ENCODE peak calls at places on chromosome 13, in six cellular contexts. M is heart right ventricle; S is Ammon's horn; N is ELF-1; Y is CD8-positive, alpha-beta T cell; H is H9. F is an unnamed sample.

GRCh38 chr13:46654956-46655726 is 102.2 kb downstream of the LRCH1 start:
- DNase-seq in M (no peak), N (no peak), S (no peak), H (no peak), Y (no peak), F (no peak)

GRCh38 chr13:110062777-110063442 is 244.0 kb downstream of the COL4A1 start:
- DNase-seq in S (no peak), H (no peak), Y (no peak), M (no peak), N (no peak), F (no peak)

GRCh38 chr13:65461590-65461989 is 1768.5 kb downstream of the PCDH9 start:
- DNase-seq in H (no peak), N (no peak), S (no peak), Y (no peak), M (no peak), F (no peak)

GRCh38 chr13:110535526-110535925 is 26.0 kb downstream of the RAB20 start:
- DNase-seq in N (no peak), S (no peak), H (no peak), Y (no peak), M (no peak), F (no peak)

GRCh38 chr13:74556002-74556551 is 421.9 kb upstream of the KLF12 start:
- DNase-seq in Y (no peak), H (no peak), M (no peak), S (no peak), N (no peak), F (no peak)

GRCh38 chr13:46341112-46341711 is 45.8 kb downstream of the RUBCNL start:
- DNase-seq in N (no peak), M (no peak), H (no peak), Y (no peak), S (no peak), F (no peak)

GRCh38 chr13:59750860-59751259 is 412.9 kb downstream of the DIAPH3 start:
- DNase-seq in H (peak), N (peak), Y (no peak), S (peak), M (no peak), F (peak)

GRCh38 chr13:51594432-51594831 is 10.2 kb downstream of the WDFY2 start:
- DNase-seq in H (no peak), N (no peak), S (no peak), Y (no peak), M (no peak), F (no peak)

GRCh38 chr13:53605306-53605705 is 576.7 kb downstream of the OLFM4 start:
- DNase-seq in S (no peak), M (no peak), Y (no peak), H (no peak), N (no peak), F (no peak)

GRCh38 chr13:30690282-30691188 is 44.8 kb upstream of the ALOX5AP start:
- DNase-seq in H (no peak), S (peak), N (no peak), Y (no peak), M (peak), F (no peak)

GRCh38 chr13:24269803-24270202 is 39.6 kb upstream of the C1QTNF9 start:
- DNase-seq in S (no peak), H (no peak), N (no peak), Y (no peak), M (no peak), F (no peak)

GRCh38 chr13:36453518-36453917 is 21.2 kb downstream of the CCNA1 start:
- DNase-seq in S (peak), H (no peak), N (no peak), M (no peak), Y (no peak), F (no peak)

GRCh38 chr13:112974125-112974524 is 5.1 kb downstream of the MCF2L start:
- DNase-seq in N (no peak), Y (no peak), M (no peak), H (no peak), S (no peak), F (no peak)

GRCh38 chr13:112444001-112444311 is 67.8 kb downstream of the SPACA7 start:
- DNase-seq in N (peak), S (peak), H (peak), Y (no peak), M (peak), F (no peak)

GRCh38 chr13:99992912-99993311 is 11.3 kb downstream of the ZIC2 start:
- DNase-seq in S (no peak), M (no peak), H (no peak), N (no peak), Y (no peak), F (no peak)

GRCh38 chr13:111790621-111791020 is 276.3 kb upstream of the SOX1 start:
- DNase-seq in S (peak), Y (no peak), N (no peak), M (no peak), H (no peak), F (no peak)

GRCh38 chr13:23279321-23279720 is 98.5 kb downstream of the SGCG start:
- DNase-seq in S (no peak), Y (no peak), N (no peak), M (no peak), H (no peak), F (no peak)

GRCh38 chr13:111202745-111203144 is 87.6 kb downstream of the ARHGEF7 start:
- DNase-seq in S (no peak), N (no peak), H (no peak), Y (no peak), M (peak), F (no peak)

GRCh38 chr13:108475181-108475580 is 154.2 kb upstream of the MYO16 start:
- DNase-seq in M (no peak), H (no peak), S (no peak), N (no peak), Y (no peak), F (no peak)

GRCh38 chr13:110916671-110917142 is 1.8 kb upstream of the ANKRD10 start:
- DNase-seq in S (no peak), Y (no peak), H (no peak), N (no peak), M (no peak), F (no peak)

GRCh38 chr13:99442273-99442895 is 58.9 kb upstream of the TM9SF2 start:
- DNase-seq in N (peak), S (peak), M (peak), Y (peak), H (no peak), F (no peak)

GRCh38 chr13:113140677-113141590 is 17.5 kb upstream of the PROZ start:
- DNase-seq in M (no peak), Y (no peak), N (no peak), S (no peak), H (peak), F (no peak)

GRCh38 chr13:63367522-63368198 is 1952.0 kb upstream of the PCDH20 start:
- DNase-seq in S (no peak), H (peak), N (no peak), Y (no peak), M (no peak), F (no peak)

GRCh38 chr13:72050251-72050650 is 183.2 kb upstream of the DACH1 start:
- DNase-seq in S (no peak), H (no peak), N (no peak), Y (no peak), M (no peak), F (no peak)

GRCh38 chr13:31476266-31476665 is 263.1 kb upstream of the RXFP2 start:
- DNase-seq in N (no peak), H (no peak), S (no peak), Y (no peak), M (no peak), F (no peak)

GRCh38 chr13:100530645-100531044 is 57.9 kb downstream of the GGACT start:
- DNase-seq in M (no peak), H (peak), Y (no peak), N (no peak), S (peak), F (no peak)

GRCh38 chr13:35470671-35471465 is 5.6 kb downstream of the MAB21L1 start:
- DNase-seq in M (peak), Y (no peak), H (peak), S (peak), N (peak), F (peak)

GRCh38 chr13:65855276-65855675 is 1374.9 kb downstream of the PCDH9 start:
- DNase-seq in M (no peak), N (no peak), H (no peak), S (no peak), Y (no peak), F (no peak)

GRCh38 chr13:48398450-48399095 is 14.3 kb downstream of the LPAR6 start:
- DNase-seq in Y (no peak), N (no peak), H (no peak), S (no peak), M (no peak), F (no peak)

GRCh38 chr13:37143901-37144300 is 38.4 kb upstream of the CSNK1A1L start:
- DNase-seq in M (no peak), S (no peak), Y (no peak), N (no peak), H (no peak), F (no peak)

GRCh38 chr13:71217827-71218226 is 649.2 kb downstream of the DACH1 start:
- DNase-seq in Y (no peak), N (no peak), H (no peak), S (no peak), M (no peak), F (no peak)

GRCh38 chr13:80141114-80141849 is 199.6 kb downstream of the SPRY2 start:
- DNase-seq in Y (no peak), M (peak), N (no peak), S (peak), H (no peak), F (no peak)

GRCh38 chr13:21744149-21744548 is 73.3 kb downstream of the FGF9 start:
- DNase-seq in S (no peak), H (no peak), M (no peak), N (no peak), Y (no peak), F (no peak)

GRCh38 chr13:67462098-67462497 is 232.0 kb upstream of the PCDH9 start:
- DNase-seq in Y (no peak), M (no peak), N (no peak), S (no peak), H (no peak), F (no peak)

GRCh38 chr13:40970803-40971202 is 48.3 kb downstream of the ELF1 start:
- DNase-seq in M (no peak), H (no peak), N (no peak), S (no peak), Y (no peak), F (no peak)